ENCODE peak calls at places on chromosomes 4 and X, in nine cellular contexts. O is neural crest cell, A is Peyer's patch, Y is fibroblast of lung, S is transverse colon, D is activated T-cell treated with anti-CD3 and anti-CD28 coated beads for 1 hour, B is ovary, W is T-cell, H is HFF-Myc. V is an unnamed sample.

GRCh38 chr4:132297346-132297745 is 851.7 kb upstream of the PCDH10 start:
- DNase-seq in O (no peak), A (no peak), Y (peak; percentile 25), S (no peak), D (no peak), B (no peak), W (no peak), H (no peak), V (no peak)

GRCh38 chrX:115561605-115562491 is 874 bp downstream of the PLS3 start:
- DNase-seq in O (peak; percentile 49), A (no peak), Y (peak; percentile 55), S (peak; percentile 21), D (no peak), B (peak; percentile 79), W (no peak), H (no peak), V (no peak)

GRCh38 chr4:30802622-30803323 is 82.6 kb downstream of the PCDH7 start:
- DNase-seq in O (no peak), A (no peak), Y (peak; percentile 80), S (no peak), D (no peak), B (no peak), W (no peak), H (no peak), V (no peak)

GRCh38 chr4:92455956-92456355 is 152.2 kb downstream of the GRID2 start:
- DNase-seq in O (no peak), A (no peak), Y (peak; percentile 27), S (no peak), D (no peak), B (no peak), W (no peak), H (no peak), V (no peak)

GRCh38 chrX:17629519-17629918 is 107.8 kb upstream of the SCML1 start:
- DNase-seq in O (no peak), A (no peak), Y (no peak), S (no peak), D (no peak), B (no peak), W (no peak), H (no peak), V (no peak)

GRCh38 chr4:5036239-5036638 is 15.0 kb upstream of the STK32B start:
- DNase-seq in O (no peak), A (no peak), Y (no peak), S (no peak), D (no peak), B (no peak), W (no peak), H (peak; percentile 67), V (no peak)

GRCh38 chr4:149279331-149279730 is 536.3 kb downstream of the IQCM start:
- DNase-seq in O (no peak), A (no peak), Y (no peak), S (no peak), D (no peak), B (no peak), W (no peak), H (no peak), V (no peak)

GRCh38 chr4:174880001-174880400 is 38.2 kb upstream of the ADAM29 start:
- DNase-seq in O (no peak), A (no peak), Y (no peak), S (no peak), D (no peak), B (no peak), W (no peak), H (no peak), V (no peak)

GRCh38 chrX:47351706-47352105 is 18.7 kb upstream of the ZNF157 start:
- DNase-seq in O (no peak), A (no peak), Y (peak; percentile 9), S (no peak), D (no peak), B (no peak), W (no peak), H (no peak), V (no peak)

GRCh38 chr4:3388461-3389185 is 53.1 kb upstream of the HGFAC start:
- DNase-seq in O (peak; percentile 34), A (peak; percentile 47), Y (peak; percentile 60), S (no peak), D (no peak), B (peak; percentile 51), W (no peak), H (peak; percentile 14), V (no peak)

GRCh38 chr4:8866421-8866820 is 5.2 kb downstream of the HMX1 start:
- DNase-seq in O (no peak), A (no peak), Y (no peak), S (no peak), D (no peak), B (no peak), W (no peak), H (no peak), V (no peak)

GRCh38 chr4:99468891-99469290 is 33.7 kb upstream of the ADH7 start:
- DNase-seq in O (no peak), A (no peak), Y (no peak), S (no peak), D (no peak), B (no peak), W (no peak), H (no peak), V (no peak)

GRCh38 chr4:77073981-77074865 is 1.6 kb downstream of the CCNI start:
- DNase-seq in O (no peak), A (no peak), Y (no peak), S (no peak), D (no peak), B (no peak), W (no peak), H (no peak), V (no peak)

GRCh38 chr4:168769416-168769815 is 240.6 kb downstream of the CBR4 start:
- DNase-seq in O (no peak), A (no peak), Y (peak; percentile 58), S (no peak), D (no peak), B (peak; percentile 42), W (no peak), H (no peak), V (no peak)